ENCODE peak calls at places on chromosomes 5 and 9, in eight cellular contexts. A is IMR-90; X is H54; W is AG08396; U is NCI-H2081; C is stimulated activated CD4-positive, alpha-beta T cell treated with anti-CD3 and anti-CD28 coated beads, Interleukin-15, amount 100 ng/mL, for 1 hour; F is iris pigment epithelial cell; K is skeletal muscle cell. L is an unnamed sample.

GRCh38 chr9:5493597-5494511 is 16.5 kb upstream of the PDCD1LG2 start:
- DNase-seq in A (peak; percentile 92), X (peak; percentile 46), W (peak; percentile 46), U (no peak), C (no peak), F (peak; percentile 90), K (peak; percentile 82), L (no peak)

GRCh38 chr5:125129151-125129806 is 382.8 kb upstream of the ZNF608 start:
- DNase-seq in A (no peak), X (no peak), W (no peak), U (no peak), C (no peak), F (no peak), K (no peak), L (no peak)

GRCh38 chr5:175654346-175654745 is 3.5 kb upstream of the HRH2 start:
- DNase-seq in A (no peak), X (no peak), W (no peak), U (no peak), C (no peak), F (no peak), K (no peak), L (no peak)

GRCh38 chr5:126492939-126493338 is 69.7 kb downstream of the GRAMD2B start:
- DNase-seq in A (peak; percentile 40), X (no peak), W (no peak), U (no peak), C (no peak), F (peak; percentile 39), K (no peak), L (peak; percentile 19)

GRCh38 chr5:174166231-174167079 is 120.9 kb downstream of the NSG2 start:
- DNase-seq in A (no peak), X (no peak), W (no peak), U (no peak), C (no peak), F (no peak), K (no peak), L (peak; percentile 2)

GRCh38 chr9:69066955-69067354 is 31.4 kb downstream of the FXN start:
- DNase-seq in A (no peak), X (no peak), W (no peak), U (no peak), C (no peak), F (no peak), K (no peak), L (no peak)

GRCh38 chr9:93606187-93606586 is 29.8 kb downstream of the PHF2 start:
- DNase-seq in A (no peak), X (no peak), W (no peak), U (no peak), C (no peak), F (no peak), K (no peak), L (no peak)

GRCh38 chr9:18550286-18550685 is 76.3 kb downstream of the ADAMTSL1 start:
- DNase-seq in A (no peak), X (no peak), W (no peak), U (no peak), C (no peak), F (no peak), K (no peak), L (no peak)

GRCh38 chr5:16957305-16958165 is 21.4 kb upstream of the MYO10 start:
- DNase-seq in A (peak; percentile 98), X (peak; percentile 70), W (peak; percentile 77), U (no peak), C (no peak), F (peak; percentile 96), K (peak; percentile 90), L (no peak)

L was measured in NCI-H146.